ENCODE peak calls at places on chromosomes 1 and 21, in seven cellular contexts. P is CD8-positive, alpha-beta memory T cell; H is endothelial cell of umbilical vein; X is sigmoid colon; S is bronchial epithelial cell; M is GM23248; R is epithelial cell of esophagus. D is an unnamed sample.

GRCh38 chr1:106063510-106063909 is 993.0 kb upstream of the PRMT6 start:
- DNase-seq in R (no peak), S (no peak), P (no peak), M (no peak), H (no peak), X (no peak), D (no peak)

GRCh38 chr21:17775431-17776126 is 43.6 kb downstream of the C21orf91 start:
- DNase-seq in P (peak), S (no peak), M (no peak), X (no peak), H (no peak), R (no peak), D (no peak)

GRCh38 chr1:226939439-226940028 is 560 bp upstream of the COQ8A start:
- DNase-seq in S (no peak), R (peak), X (peak), H (no peak), P (peak), M (no peak), D (peak)

GRCh38 chr1:20511518-20512428 is 3.8 kb upstream of the MUL1 start:
- DNase-seq in P (no peak), X (no peak), M (peak), R (no peak), H (no peak), S (peak), D (no peak)

GRCh38 chr1:199064971-199065370 is 426.1 kb downstream of the PTPRC start:
- DNase-seq in M (no peak), S (peak), R (peak), H (peak), X (no peak), P (no peak), D (no peak)

GRCh38 chr1:116771997-116772647 is 17.9 kb downstream of the CD2 start:
- DNase-seq in R (peak), H (no peak), M (no peak), S (no peak), P (no peak), X (no peak), D (no peak)

GRCh38 chr1:23577056-23577985 is 18.0 kb upstream of the ID3 start:
- DNase-seq in R (peak), P (no peak), S (peak), X (peak), H (peak), M (peak), D (peak)

GRCh38 chr21:43268086-43268803 is 99.4 kb downstream of the CRYAA start:
- DNase-seq in X (no peak), S (no peak), H (no peak), P (no peak), M (no peak), R (no peak), D (no peak)

GRCh38 chr1:162151900-162152829 is 82.7 kb downstream of the NOS1AP start:
- DNase-seq in P (no peak), R (no peak), S (no peak), M (no peak), X (no peak), H (no peak), D (no peak)

GRCh38 chr1:226870323-226871046 is at the start of gene PSEN2:
- DNase-seq in X (peak), P (peak), S (peak), R (peak), M (peak), H (peak), D (peak)

GRCh38 chr1:159803946-159804695 is 2.0 kb downstream of the FCRL6 start:
- DNase-seq in H (no peak), S (no peak), X (no peak), R (no peak), P (no peak), M (no peak), D (no peak)

GRCh38 chr1:91884459-91885290 is 1.3 kb downstream of the TGFBR3 start:
- DNase-seq in H (peak), R (no peak), S (peak), M (peak), P (peak), X (peak), D (no peak)

GRCh38 chr21:25323356-25323949 is 283.8 kb downstream of the MRPL39 start:
- DNase-seq in R (no peak), M (no peak), S (no peak), H (peak), P (no peak), X (no peak), D (no peak)

GRCh38 chr1:58460469-58460868 is 86.1 kb downstream of the OMA1 start:
- DNase-seq in R (peak), X (no peak), S (peak), P (no peak), H (peak), M (peak), D (no peak)

GRCh38 chr1:234111458-234112142 is 207.1 kb downstream of the SLC35F3 start:
- DNase-seq in S (no peak), M (peak), P (no peak), R (peak), H (no peak), X (no peak), D (no peak)

GRCh38 chr1:59046730-59047157 is 250.2 kb upstream of the FGGY start:
- DNase-seq in P (peak), R (no peak), M (peak), H (peak), X (no peak), S (no peak), D (no peak)

GRCh38 chr1:215482079-215482478 is 85.0 kb upstream of the KCTD3 start:
- DNase-seq in P (no peak), M (no peak), R (peak), H (no peak), X (no peak), S (peak), D (no peak)

GRCh38 chr1:11216074-11216473 is 26.9 kb downstream of the ANGPTL7 start:
- DNase-seq in P (no peak), X (no peak), H (no peak), M (no peak), S (no peak), R (no peak), D (no peak)

GRCh38 chr1:112373841-112374240 is 22.2 kb upstream of the CTTNBP2NL start:
- DNase-seq in M (no peak), R (no peak), X (no peak), P (no peak), H (no peak), S (no peak), D (no peak)

GRCh38 chr1:165116732-165117131 is 239.8 kb downstream of the LMX1A start:
- DNase-seq in X (no peak), P (no peak), S (peak), H (no peak), M (peak), R (peak), D (no peak)

GRCh38 chr1:938088-938683 is 14.5 kb downstream of the SAMD11 start:
- DNase-seq in H (no peak), R (peak), M (peak), P (no peak), X (no peak), S (peak), D (no peak)

DNA sequence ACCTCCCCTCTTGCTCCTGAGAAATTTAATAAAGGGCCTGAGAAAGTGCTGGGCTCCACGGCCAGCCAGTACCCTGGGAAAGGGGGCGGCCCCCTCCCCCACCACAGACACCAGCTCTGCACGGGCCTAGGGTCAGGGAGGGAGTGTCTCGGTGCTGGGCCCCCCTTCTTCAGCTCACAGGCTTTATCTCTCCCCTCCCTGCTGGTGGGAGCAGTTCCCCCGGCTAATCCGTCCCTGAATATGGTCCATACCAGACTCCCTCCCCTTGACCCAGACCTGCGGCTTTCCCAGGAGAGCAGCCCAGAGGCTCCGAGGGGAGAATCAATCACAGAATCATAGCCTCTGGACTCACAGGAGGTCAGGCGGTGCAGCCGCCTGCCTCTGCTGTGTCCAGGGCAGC is 26.0 kb upstream of the RSPO1 start:
- DNase-seq in H (no peak), X (no peak), S (no peak), P (no peak), M (no peak), R (no peak), D (no peak)
- H3K4me3 ChIP-seq in H (no peak), X (no peak), S (no peak), P (no peak), M (no peak), R (no peak), D (no peak)

GRCh38 chr1:109255673-109256072 is 6.3 kb downstream of the CELSR2 start:
- DNase-seq in P (no peak), M (no peak), S (no peak), R (no peak), X (no peak), H (no peak), D (peak)
- H3K4me3 ChIP-seq in P (no peak), M (no peak), S (peak), R (peak), X (no peak), H (no peak), D (no peak)

DNA sequence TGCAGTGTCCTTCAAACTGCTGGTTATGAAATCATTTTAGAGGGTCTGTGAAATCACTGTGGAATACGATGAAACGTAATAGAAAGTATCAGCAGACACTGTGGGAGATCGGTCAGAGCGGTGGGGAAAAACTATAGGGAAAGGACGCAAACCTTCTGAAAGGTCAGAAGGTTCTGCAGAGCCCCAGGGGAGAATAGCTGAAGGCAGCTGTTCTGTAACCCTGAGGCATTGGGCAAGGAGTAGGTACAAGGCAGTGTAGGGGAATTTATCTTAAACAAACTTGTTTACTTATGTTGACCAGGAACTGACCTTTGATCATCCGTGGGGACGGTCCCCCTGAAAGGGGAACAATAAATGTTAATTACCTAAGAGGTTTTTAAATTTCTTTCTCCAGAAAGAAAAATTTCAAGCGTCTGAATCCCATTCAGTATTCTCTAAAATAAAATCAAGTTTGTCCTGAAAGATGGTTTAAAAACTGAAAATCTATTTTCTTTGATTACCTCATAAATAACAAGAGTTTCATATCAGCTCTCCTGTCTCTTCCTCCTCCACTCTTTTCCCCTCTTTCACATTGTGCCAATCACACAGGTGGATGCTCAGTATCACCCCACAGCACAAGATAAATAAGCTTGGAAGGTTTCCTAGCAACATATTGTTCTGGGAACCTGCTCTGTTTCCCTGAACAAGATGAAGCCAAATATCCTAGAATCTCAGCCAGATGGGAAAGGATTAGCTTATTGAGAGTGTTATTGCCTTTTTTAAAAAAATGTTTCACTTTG is 45.9 kb upstream of the CACYBP start:
- DNase-seq in X (no peak), S (no peak), R (no peak), M (no peak), P (no peak), H (no peak), D (no peak)
- H3K4me3 ChIP-seq in X (no peak), S (no peak), R (no peak), M (no peak), P (no peak), H (no peak), D (no peak)

GRCh38 chr1:55527831-55528230 is 312.7 kb upstream of the USP24 start:
- DNase-seq in X (no peak), H (no peak), R (no peak), S (no peak), P (no peak), M (no peak), D (no peak)

GRCh38 chr1:55531644-55532043 is 316.5 kb upstream of the USP24 start:
- DNase-seq in S (peak), H (no peak), P (no peak), R (peak), X (no peak), M (peak), D (no peak)

GRCh38 chr1:55526716-55527115 is 311.6 kb upstream of the USP24 start:
- DNase-seq in R (no peak), S (no peak), P (no peak), H (no peak), M (no peak), X (no peak), D (no peak)

GRCh38 chr1:55534565-55535091 is 319.5 kb upstream of the USP24 start:
- DNase-seq in M (no peak), R (no peak), X (no peak), S (no peak), H (no peak), P (no peak), D (no peak)

GRCh38 chr1:55530749-55531478 is 315.8 kb upstream of the USP24 start:
- DNase-seq in H (no peak), R (no peak), S (no peak), X (no peak), P (no peak), M (no peak), D (no peak)
- H3K4me3 ChIP-seq in H (no peak), R (no peak), S (no peak), X (no peak), P (no peak), M (no peak), D (no peak)

DNA sequence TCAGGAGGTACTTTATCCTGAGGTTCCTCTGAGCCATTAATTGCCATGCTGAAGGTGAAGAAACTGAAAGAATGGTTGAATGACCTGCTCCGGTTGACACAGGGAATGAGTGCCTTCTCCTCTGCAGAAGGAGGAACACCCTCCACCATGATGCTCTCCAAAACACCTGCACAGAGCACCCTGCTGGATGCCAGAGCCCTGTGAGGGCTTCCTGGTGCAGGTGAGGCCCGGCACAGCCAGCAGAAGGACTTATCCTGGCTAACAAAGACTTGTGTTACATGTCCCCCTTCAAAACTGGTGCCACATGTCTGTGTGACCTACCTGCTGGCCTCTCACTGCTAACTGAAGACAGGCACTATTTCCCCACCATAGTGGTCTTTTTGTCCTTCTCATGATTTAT is 14.3 kb upstream of the LBR start:
- DNase-seq in P (no peak), S (no peak), R (no peak), H (no peak), M (no peak), X (peak), D (no peak)
- H3K4me3 ChIP-seq in P (no peak), S (no peak), R (no peak), H (no peak), M (no peak), X (no peak), D (no peak)

GRCh38 chr1:4657244-4657789 is 2.9 kb downstream of the AJAP1 start:
- DNase-seq in S (no peak), R (no peak), X (no peak), H (no peak), P (no peak), M (no peak), D (no peak)
- H3K4me3 ChIP-seq in S (no peak), R (no peak), X (no peak), H (no peak), P (no peak), M (no peak), D (no peak)

D was measured in coronary artery.